ENCODE peak calls at places on chromosomes 11 and 22, in nine cellular contexts. O, I, V, N, F, R, B, P and X are unnamed samples. For H3K4me1, the result is how much of the 10 kb centered on the place peaks cover.

GRCh38 chr11:33197915-33198727 is 36.8 kb upstream of the CSTF3 start:
- DNase-seq in O (no peak), I (no peak), V (no peak), N (no peak), F (no peak), R (peak), B (no peak), P (no peak), X (no peak)

GRCh38 chr11:61023086-61024035 is 51.9 kb downstream of the CD6 start:
- DNase-seq in O (no peak), I (no peak), V (no peak), N (no peak), F (no peak), R (no peak), B (no peak), P (no peak), X (no peak)

GRCh38 chr11:114076974-114077373 is 17.5 kb downstream of the ZBTB16 start:
- DNase-seq in O (peak), I (no peak), V (peak), N (no peak), F (no peak), R (no peak), B (no peak), P (no peak), X (no peak)

GRCh38 chr22:22940961-22941605 is 53.5 kb downstream of the IGLL5 start:
- DNase-seq in O (no peak), I (no peak), V (no peak), N (no peak), F (peak), R (no peak), B (no peak), P (no peak), X (no peak)

GRCh38 chr11:111909378-111909777 is 2.2 kb downstream of the CRYAB start:
- DNase-seq in O (no peak), I (no peak), V (no peak), N (no peak), F (no peak), R (no peak), B (no peak), P (no peak), X (no peak)

GRCh38 chr11:2209370-2209801 is 37.8 kb upstream of the TH start:
- DNase-seq in O (no peak), I (no peak), V (no peak), N (no peak), F (peak), R (no peak), B (no peak), P (no peak), X (no peak)

GRCh38 chr11:19275496-19275895 is 34.8 kb upstream of the E2F8 start:
- DNase-seq in O (no peak), I (peak), V (no peak), N (no peak), F (no peak), R (no peak), B (no peak), P (no peak), X (no peak)

GRCh38 chr11:34988294-34989255 is 72.2 kb downstream of the PDHX start:
- DNase-seq in O (no peak), I (no peak), V (peak), N (no peak), F (no peak), R (peak), B (no peak), P (no peak), X (peak)

GRCh38 chr11:85759915-85760314 is 51.0 kb downstream of the SYTL2 start:
- DNase-seq in O (no peak), I (peak), V (peak), N (no peak), F (no peak), R (peak), B (no peak), P (no peak), X (peak)

GRCh38 chr22:22406445-22406844 is 102.1 kb downstream of the ZNF280B start:
- DNase-seq in O (no peak), I (no peak), V (no peak), N (no peak), F (no peak), R (no peak), B (no peak), P (no peak), X (no peak)

GRCh38 chr22:36435516-36436415 is 45.7 kb downstream of the TXN2 start:
- DNase-seq in O (peak), I (no peak), V (peak), N (peak), F (peak), R (no peak), B (no peak), P (no peak), X (no peak)

GRCh38 chr11:113521737-113522517 is 46.7 kb upstream of the DRD2 start:
- DNase-seq in O (no peak), I (peak), V (no peak), N (no peak), F (no peak), R (no peak), B (no peak), P (no peak), X (no peak)

GRCh38 chr11:134734446-134734845 is 322.4 kb upstream of the B3GAT1 start:
- DNase-seq in O (no peak), I (no peak), V (no peak), N (no peak), F (no peak), R (no peak), B (no peak), P (no peak), X (no peak)

GRCh38 chr22:28548411-28548810 is 131.2 kb downstream of the TTC28 start:
- DNase-seq in O (no peak), I (no peak), V (no peak), N (no peak), F (no peak), R (no peak), B (no peak), P (no peak), X (no peak)

GRCh38 chr11:91243630-91244029 is 981.0 kb upstream of the FAT3 start:
- DNase-seq in O (no peak), I (peak), V (no peak), N (peak), F (no peak), R (peak), B (no peak), P (no peak), X (no peak)

GRCh38 chr11:10044618-10045017 is 249.4 kb downstream of the SBF2 start:
- DNase-seq in O (peak), I (no peak), V (no peak), N (peak), F (peak), R (peak), B (no peak), P (peak), X (peak)

GRCh38 chr11:118434553-118435232 is 1.6 kb upstream of the KMT2A start:
- DNase-seq in O (peak), I (peak), V (peak), N (peak), F (peak), R (peak), B (peak), P (peak), X (peak)

GRCh38 chr22:37162221-37163095 is 12.7 kb upstream of the IL2RB start:
- DNase-seq in O (no peak), I (no peak), V (peak), N (no peak), F (no peak), R (no peak), B (no peak), P (no peak), X (no peak)

DNA sequence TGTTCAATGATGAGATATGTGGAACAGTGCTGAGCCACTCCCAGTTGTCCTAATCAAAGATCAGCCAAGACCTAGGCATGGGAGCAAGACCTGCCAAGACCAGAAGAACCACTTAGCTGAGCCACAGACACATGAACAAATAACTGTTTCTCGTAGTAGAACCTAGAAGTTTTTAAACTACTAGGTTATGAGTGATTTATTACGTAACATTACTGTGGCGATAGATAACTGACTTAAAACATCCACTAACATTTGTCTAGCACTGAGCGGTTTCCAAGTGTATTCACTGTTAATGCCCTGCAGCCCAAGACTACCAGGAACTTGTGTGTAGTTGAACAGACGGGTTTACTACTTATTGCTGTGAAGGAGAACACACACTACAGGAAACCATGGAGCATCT is 120.4 kb downstream of the SERGEF start:
- DNase-seq in O (no peak), I (no peak), V (no peak), N (no peak), F (no peak), R (no peak), B (no peak), P (no peak), X (no peak)
- H3K4me1 ChIP-seq in O (under half), I (under half), V (under half), N (under half), F (under half), R (under half), B (under half), P (under half), X (under half)

DNA sequence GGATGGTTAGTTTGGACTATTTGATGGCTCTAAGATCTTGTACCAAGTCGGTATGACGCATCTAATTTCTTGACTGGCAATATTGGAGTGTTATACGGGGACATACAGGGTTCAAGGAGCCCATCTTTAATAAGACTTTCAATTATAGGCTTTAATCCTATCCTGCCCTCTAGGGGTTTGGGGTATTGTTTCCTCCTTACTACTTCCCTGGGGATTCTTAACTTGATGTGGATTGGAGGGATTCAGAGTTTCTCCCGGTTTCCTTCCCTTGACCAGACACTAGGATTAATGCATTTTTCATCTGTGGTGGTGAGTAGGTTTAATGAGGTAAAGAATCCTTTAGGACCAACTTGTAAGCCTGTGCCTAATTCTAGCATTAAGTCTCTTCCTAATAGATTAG is 18.8 kb downstream of the CYP2D6 start:
- DNase-seq in O (no peak), I (no peak), V (no peak), N (no peak), F (no peak), R (no peak), B (no peak), P (no peak), X (no peak)
- H3K27ac ChIP-seq in O (no peak), I (no peak), V (no peak), N (no peak), F (no peak), R (no peak), B (no peak), P (no peak), X (no peak)

DNA sequence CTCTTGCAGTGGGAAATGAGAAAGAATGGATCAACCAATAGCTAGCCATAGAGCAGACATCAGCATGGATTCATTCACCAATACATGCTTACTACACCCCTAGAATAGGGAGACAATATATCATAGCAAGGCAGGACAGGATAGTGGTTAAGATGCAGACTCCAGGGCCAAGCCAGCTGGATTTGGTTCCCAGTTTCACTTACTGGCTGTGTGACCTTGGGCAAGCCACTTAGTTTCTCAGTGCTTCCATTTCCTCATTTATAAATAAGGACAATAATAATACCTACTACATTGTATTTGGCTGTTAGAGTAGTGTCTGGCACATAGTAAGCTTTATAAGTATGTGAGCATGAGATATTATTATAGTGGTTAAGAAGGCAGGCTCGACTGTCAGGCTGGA is 7.1 kb downstream of the DCHS1 start:
- DNase-seq in O (no peak), I (no peak), V (no peak), N (no peak), F (no peak), R (no peak), B (no peak), P (no peak), X (no peak)
- H2AFZ ChIP-seq in O (no peak), I (no peak), V (no peak), N (no peak), F (no peak), R (no peak), B (no peak), P (no peak), X (no peak)

DNA sequence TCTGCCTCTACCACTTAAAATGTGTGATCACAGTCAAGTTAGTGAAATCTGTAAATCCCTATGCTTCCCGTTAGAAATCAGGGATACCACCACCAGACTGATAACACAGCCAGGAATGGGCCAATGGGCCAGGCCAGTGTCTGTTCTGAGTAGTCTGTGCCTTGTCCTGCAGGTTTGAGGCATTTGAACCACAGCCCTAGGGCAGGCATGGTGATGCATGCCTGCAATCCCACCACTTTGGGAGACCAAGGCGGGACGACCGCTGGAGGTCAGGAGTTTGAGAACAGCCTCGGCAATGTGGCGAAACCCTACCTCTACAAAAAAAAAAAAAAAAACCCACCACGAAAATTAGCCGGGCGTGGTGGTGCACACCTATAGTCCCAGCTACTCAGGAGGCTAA is 12.1 kb upstream of the AHNAK start:
- DNase-seq in O (no peak), I (no peak), V (no peak), N (no peak), F (no peak), R (no peak), B (no peak), P (no peak), X (no peak)
- H3K4me1 ChIP-seq in O (half or more), I (half or more), V (half or more), N (under half), F (under half), R (under half), B (under half), P (under half), X (half or more)

GRCh38 chr11:57224126-57224525 is 12.9 kb downstream of the APLNR start:
- DNase-seq in O (no peak), I (no peak), V (no peak), N (no peak), F (no peak), R (no peak), B (no peak), P (no peak), X (no peak)
- H3K27ac ChIP-seq in O (no peak), I (no peak), V (no peak), N (no peak), F (no peak), R (no peak), B (no peak), P (no peak), X (no peak)

GRCh38 chr11:66002648-66003225 is 434 bp downstream of the BANF1 start:
- DNase-seq in O (no peak), I (peak), V (peak), N (no peak), F (peak), R (peak), B (no peak), P (no peak), X (peak)
- H2AFZ ChIP-seq in O (peak), I (peak), V (peak), N (peak), F (no peak), R (peak), B (peak), P (peak), X (peak)

DNA sequence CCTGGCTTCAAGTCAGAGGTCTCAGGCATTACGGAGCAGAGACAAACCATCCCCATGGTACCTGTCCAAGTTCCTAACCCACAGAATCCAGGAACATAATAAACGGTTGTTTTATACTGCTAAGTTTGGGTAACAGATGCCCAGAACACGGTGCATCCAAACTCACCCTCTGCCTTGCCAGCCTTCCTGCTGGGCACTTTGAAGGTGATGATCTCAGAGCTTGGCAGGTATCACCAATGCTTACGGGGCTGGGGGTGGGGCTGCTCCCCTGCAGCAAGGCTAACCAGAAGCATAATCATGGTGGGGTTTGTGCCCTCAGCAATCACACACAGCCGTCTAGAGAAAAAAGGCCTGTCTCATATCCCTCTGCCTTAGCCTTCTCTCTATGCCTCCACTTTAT is 27.1 kb downstream of the DKK3 start:
- DNase-seq in O (no peak), I (no peak), V (no peak), N (no peak), F (no peak), R (no peak), B (no peak), P (no peak), X (no peak)
- H3K4me1 ChIP-seq in O (under half), I (half or more), V (under half), N (under half), F (under half), R (half or more), B (under half), P (under half), X (half or more)

DNA sequence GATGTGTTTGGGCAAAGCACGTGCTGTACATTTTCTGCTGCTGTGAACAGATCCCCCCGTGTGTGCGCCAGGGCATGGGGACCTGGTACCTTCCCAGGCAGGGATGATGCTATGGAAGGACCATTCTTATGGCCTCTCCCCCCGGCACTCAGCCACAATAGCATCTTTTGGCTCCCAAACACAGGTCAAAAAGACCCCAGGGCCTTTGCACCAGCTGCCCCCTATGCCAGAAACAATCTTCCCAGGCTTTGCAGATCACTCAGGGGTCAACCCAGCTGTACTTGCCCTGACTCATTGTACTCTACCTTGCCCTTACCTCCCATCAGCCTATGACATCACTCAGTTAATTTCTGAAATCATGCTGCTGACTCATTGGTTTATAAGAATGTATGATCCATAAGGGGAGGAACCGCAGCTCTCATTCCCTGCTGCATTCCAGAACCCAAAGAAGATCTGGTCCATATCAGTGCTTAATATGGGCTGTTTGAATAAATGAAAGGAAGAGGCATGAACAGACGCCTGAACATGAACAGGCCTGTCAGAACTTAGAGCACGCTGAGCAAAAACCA is 100.7 kb downstream of the CELSR1 start:
- DNase-seq in O (no peak), I (peak), V (no peak), N (no peak), F (no peak), R (peak), B (no peak), P (no peak), X (peak)
- H3K27ac ChIP-seq in O (no peak), I (no peak), V (no peak), N (no peak), F (no peak), R (no peak), B (no peak), P (no peak), X (no peak)

GRCh38 chr11:77637345-77638165 is at the start of gene CLNS1A:
- DNase-seq in O (peak), I (peak), V (peak), N (peak), F (peak), R (peak), B (peak), P (peak), X (peak)

GRCh38 chr11:77644887-77645286 is 7.3 kb upstream of the CLNS1A start:
- DNase-seq in O (no peak), I (no peak), V (no peak), N (no peak), F (no peak), R (no peak), B (no peak), P (no peak), X (no peak)

GRCh38 chr11:77636738-77637344 is 753 bp downstream of the CLNS1A start:
- DNase-seq in O (peak), I (no peak), V (peak), N (no peak), F (no peak), R (no peak), B (no peak), P (peak), X (no peak)

GRCh38 chr11:77647906-77648305 is 10.3 kb upstream of the CLNS1A start:
- DNase-seq in O (no peak), I (no peak), V (no peak), N (no peak), F (no peak), R (no peak), B (no peak), P (no peak), X (peak)

DNA sequence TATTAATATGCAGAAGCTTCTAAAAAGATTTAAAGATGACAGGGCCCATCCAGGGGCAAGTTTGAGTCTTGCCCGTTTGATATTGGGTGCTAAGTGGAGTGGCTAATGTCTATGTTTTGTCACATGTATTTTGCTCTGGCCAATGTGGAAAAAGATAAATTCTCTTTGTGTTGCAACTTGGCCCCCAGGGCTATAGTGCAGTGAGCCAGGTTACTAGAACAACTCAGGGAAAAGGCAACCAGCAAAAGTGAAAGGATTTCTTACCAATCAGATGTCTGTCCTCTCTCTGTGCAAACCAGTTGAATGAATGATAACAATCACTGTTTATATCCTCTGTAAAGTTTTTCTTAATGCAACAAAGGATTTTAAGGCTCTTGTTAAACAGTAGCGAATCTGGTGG is 4.6 kb upstream of the CLNS1A start:
- DNase-seq in O (no peak), I (no peak), V (no peak), N (no peak), F (no peak), R (no peak), B (no peak), P (no peak), X (no peak)
- H2AFZ ChIP-seq in O (peak), I (peak), V (no peak), N (no peak), F (no peak), R (peak), B (peak), P (no peak), X (no peak)

GRCh38 chr11:833114-833791 is 501 bp downstream of the CD151 start:
- DNase-seq in O (peak), I (no peak), V (peak), N (peak), F (no peak), R (peak), B (no peak), P (no peak), X (no peak)
- H3K4me1 ChIP-seq in O (under half), I (under half), V (half or more), N (under half), F (under half), R (under half), B (under half), P (under half), X (half or more)